ENCODE peak calls at places on chromosomes 3 and 15, in nine cellular contexts. U, R, I, P, H, D, M, W and T are unnamed samples.

GRCh38 chr3:39154323-39155021 is 1.1 kb upstream of the CSRNP1 start:
- DNase-seq in U (no peak), R (peak; percentile 97), I (no peak), P (no peak), H (no peak), D (no peak), M (peak; percentile 74), W (no peak), T (no peak)

GRCh38 chr3:61772439-61772838 is 211.1 kb downstream of the PTPRG start:
- DNase-seq in U (no peak), R (no peak), I (no peak), P (no peak), H (no peak), D (no peak), M (no peak), W (no peak), T (no peak)

GRCh38 chr3:63279000-63279366 is 875 bp downstream of the SYNPR start:
- DNase-seq in U (no peak), R (peak; percentile 64), I (no peak), P (peak; percentile 17), H (no peak), D (no peak), M (no peak), W (no peak), T (no peak)

GRCh38 chr3:188349276-188349962 is 195.5 kb downstream of the LPP start:
- DNase-seq in U (no peak), R (peak; percentile 52), I (no peak), P (no peak), H (no peak), D (no peak), M (peak; percentile 22), W (no peak), T (no peak)

GRCh38 chr15:52171807-52172206 is 19.4 kb downstream of the GNB5 start:
- DNase-seq in U (no peak), R (no peak), I (no peak), P (no peak), H (no peak), D (no peak), M (no peak), W (no peak), T (no peak)

GRCh38 chr3:104584702-104585101 is 782.0 kb upstream of the ALCAM start:
- DNase-seq in U (no peak), R (no peak), I (no peak), P (no peak), H (no peak), D (no peak), M (no peak), W (no peak), T (no peak)

GRCh38 chr15:36907295-36907694 is 193.1 kb downstream of the MEIS2 start:
- DNase-seq in U (no peak), R (peak; percentile 60), I (no peak), P (no peak), H (no peak), D (no peak), M (no peak), W (no peak), T (no peak)

GRCh38 chr15:71779073-71779797 is 31.1 kb upstream of the NR2E3 start:
- DNase-seq in U (no peak), R (no peak), I (no peak), P (no peak), H (no peak), D (no peak), M (no peak), W (no peak), T (no peak)

GRCh38 chr3:72284485-72284884 is 499.5 kb upstream of the PROK2 start:
- DNase-seq in U (no peak), R (no peak), I (no peak), P (no peak), H (no peak), D (no peak), M (no peak), W (no peak), T (no peak)

GRCh38 chr3:37862219-37862711 is 585 bp downstream of the CTDSPL start:
- DNase-seq in U (no peak), R (peak; percentile 66), I (peak; percentile 55), P (peak; percentile 90), H (peak; percentile 51), D (no peak), M (no peak), W (no peak), T (no peak)

GRCh38 chr3:61545716-61546115 is 15.7 kb upstream of the PTPRG start:
- DNase-seq in U (no peak), R (no peak), I (no peak), P (no peak), H (no peak), D (no peak), M (no peak), W (no peak), T (no peak)

GRCh38 chr3:128987701-128988100 is 6.2 kb downstream of the CFAP92 start:
- DNase-seq in U (no peak), R (no peak), I (no peak), P (no peak), H (no peak), D (no peak), M (no peak), W (no peak), T (no peak)

GRCh38 chr3:9168230-9168629 is 81.2 kb downstream of the SRGAP3 start:
- DNase-seq in U (no peak), R (peak; percentile 52), I (peak; percentile 36), P (no peak), H (no peak), D (no peak), M (no peak), W (no peak), T (no peak)

GRCh38 chr3:134366221-134366927 is 7.9 kb downstream of the AMOTL2 start:
- DNase-seq in U (no peak), R (no peak), I (no peak), P (no peak), H (peak; percentile 19), D (no peak), M (no peak), W (no peak), T (no peak)

GRCh38 chr15:80778964-80779657 is at the start of gene CEMIP:
- DNase-seq in U (peak; percentile 72), R (peak; percentile 90), I (peak; percentile 82), P (peak; percentile 96), H (peak; percentile 82), D (no peak), M (peak; percentile 33), W (no peak), T (no peak)

GRCh38 chr3:106814231-106814630 is 563.0 kb upstream of the CCDC54 start:
- DNase-seq in U (no peak), R (no peak), I (no peak), P (no peak), H (no peak), D (no peak), M (no peak), W (no peak), T (no peak)

GRCh38 chr15:43329222-43329959 is 982 bp downstream of the LCMT2 start:
- DNase-seq in U (peak; percentile 5), R (peak; percentile 62), I (peak; percentile 29), P (no peak), H (peak; percentile 27), D (no peak), M (no peak), W (no peak), T (no peak)

GRCh38 chr3:141273700-141274410 is 42.2 kb downstream of the PXYLP1 start:
- DNase-seq in U (no peak), R (no peak), I (no peak), P (peak; percentile 59), H (no peak), D (no peak), M (no peak), W (no peak), T (no peak)

GRCh38 chr3:58585994-58586393 is 8.8 kb upstream of the FAM107A start:
- DNase-seq in U (no peak), R (no peak), I (no peak), P (no peak), H (no peak), D (no peak), M (no peak), W (no peak), T (no peak)

GRCh38 chr3:184240384-184241140 is 8.2 kb downstream of the ALG3 start:
- DNase-seq in U (peak; percentile 34), R (peak; percentile 65), I (no peak), P (no peak), H (no peak), D (no peak), M (no peak), W (no peak), T (no peak)

DNA sequence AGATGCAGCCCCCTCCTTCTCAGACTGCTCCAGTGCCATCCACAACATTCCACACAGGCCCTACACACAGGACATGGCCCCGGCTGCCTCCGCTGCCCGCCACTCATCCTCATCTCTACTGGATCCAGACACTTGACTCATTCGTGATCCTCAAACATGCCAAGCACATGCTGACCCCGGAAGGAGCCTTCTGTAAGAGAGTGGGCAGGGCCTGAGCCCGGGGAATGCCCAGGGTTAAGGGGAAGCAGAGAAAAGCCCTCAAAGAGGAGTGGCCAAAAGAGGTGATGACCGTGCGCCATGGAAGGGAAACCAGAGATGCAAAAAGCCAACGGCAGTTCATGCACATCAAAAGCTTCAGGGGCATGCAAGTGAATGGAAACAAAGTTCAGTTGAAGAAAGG is 46.1 kb downstream of the RFTN1 start:
- DNase-seq in U (no peak), R (peak; percentile 38), I (no peak), P (peak; percentile 33), H (no peak), D (no peak), M (no peak), W (no peak), T (no peak)
- H3K36me3 ChIP-seq in U (no peaks in the 10 kb centered on the region), R (no peaks in the 10 kb centered on the region), I (no peaks in the 10 kb centered on the region), P (peaks cover 12% of the 10 kb centered on the region), H (peaks cover 4% of the 10 kb centered on the region), D (no peaks in the 10 kb centered on the region), M (no peaks in the 10 kb centered on the region), W (no peaks in the 10 kb centered on the region), T (no peaks in the 10 kb centered on the region)

GRCh38 chr15:82680200-82681102 is 29.2 kb downstream of the AP3B2 start:
- DNase-seq in U (no peak), R (peak; percentile 94), I (peak; percentile 72), P (peak; percentile 93), H (peak; percentile 80), D (no peak), M (no peak), W (no peak), T (no peak)
- TF ChIP-seq POLR2AphosphoS5 in U (no peak), R (peak; percentile 93), I (peak; percentile 35), P (no peak), H (no peak), D (no peak), M (no peak), W (no peak), T (no peak)

GRCh38 chr3:44648564-44649229 is at the start of gene ZNF35:
- DNase-seq in U (peak; percentile 84), R (peak; percentile 98), I (peak; percentile 77), P (peak; percentile 71), H (peak; percentile 75), D (peak; percentile 94), M (peak; percentile 87), W (peak; percentile 46), T (no peak)
- H3K27ac ChIP-seq in U (peak within 1 kb of the TSS; percentile 66), R (no peak within 1 kb of the TSS), I (peak within 1 kb of the TSS; percentile 55), P (peak within 1 kb of the TSS; percentile 71), H (peak within 1 kb of the TSS; percentile 33), D (peak within 1 kb of the TSS; percentile 71), M (peak within 1 kb of the TSS; percentile 52), W (peak within 1 kb of the TSS; percentile 88), T (no peak within 1 kb of the TSS)

DNA sequence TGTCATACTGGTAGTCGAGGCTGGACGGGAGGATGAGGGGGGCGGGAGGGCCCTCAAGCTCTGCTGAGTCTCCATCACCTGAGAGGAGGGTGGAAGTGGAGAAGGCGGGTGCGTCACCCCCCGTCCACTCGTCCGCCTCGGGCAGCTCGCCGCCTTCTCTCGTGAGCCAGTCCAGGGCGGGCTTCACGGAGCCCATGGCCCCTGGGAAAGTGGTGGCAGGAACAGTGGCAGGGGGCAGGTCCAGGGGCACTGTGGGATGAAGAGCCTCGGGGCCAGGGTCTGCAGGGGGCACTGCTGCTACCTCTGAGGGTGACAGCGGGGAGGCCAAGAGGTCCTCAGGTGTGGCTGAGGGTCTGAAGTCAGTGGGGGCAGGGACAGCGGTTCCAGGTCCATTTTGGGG is 10.3 kb downstream of the PLXNB1 start:
- DNase-seq in U (no peak), R (no peak), I (no peak), P (no peak), H (no peak), D (no peak), M (no peak), W (no peak), T (no peak)
- H3K36me3 ChIP-seq in U (no peaks in the 10 kb centered on the region), R (peaks cover 11% of the 10 kb centered on the region), I (no peaks in the 10 kb centered on the region), P (peaks cover 61% of the 10 kb centered on the region), H (peaks cover 99% of the 10 kb centered on the region), D (peaks cover 93% of the 10 kb centered on the region), M (no peaks in the 10 kb centered on the region), W (no peaks in the 10 kb centered on the region), T (no peaks in the 10 kb centered on the region)